ENCODE peak calls at places on chromosomes 7 and 10, in seven cellular contexts. C is fibroblast of lung, S is endothelial cell of umbilical vein, H is thyroid gland, T is GM10248, Z is neural crest cell, O is heart right ventricle. M is an unnamed sample.

GRCh38 chr7:94395141-94396041 is 696 bp downstream of the COL1A2 start:
- DNase-seq in C (peak), S (peak), H (peak), T (peak), Z (peak), O (peak), M (peak)

GRCh38 chr10:74755273-74755672 is 71.1 kb upstream of the KAT6B start:
- DNase-seq in C (no peak), S (no peak), H (no peak), T (no peak), Z (no peak), O (no peak), M (no peak)

GRCh38 chr7:156493942-156494341 is 146.6 kb upstream of the RNF32 start:
- DNase-seq in C (peak), S (no peak), H (no peak), T (no peak), Z (no peak), O (no peak), M (no peak)

GRCh38 chr10:74103560-74104248 is 46.9 kb downstream of the AP3M1 start:
- DNase-seq in C (peak), S (peak), H (no peak), T (peak), Z (no peak), O (no peak), M (peak)

GRCh38 chr10:28940158-28940888 is 263.0 kb downstream of the BAMBI start:
- DNase-seq in C (no peak), S (no peak), H (no peak), T (no peak), Z (no peak), O (no peak), M (no peak)

GRCh38 chr7:150417239-150417638 is 33.2 kb upstream of the GIMAP8 start:
- DNase-seq in C (no peak), S (no peak), H (no peak), T (no peak), Z (no peak), O (no peak), M (no peak)

GRCh38 chr10:132559538-132559937 is 22.0 kb downstream of the INPP5A start:
- DNase-seq in C (no peak), S (no peak), H (no peak), T (no peak), Z (no peak), O (no peak), M (no peak)

GRCh38 chr10:89210794-89211425 is 3.8 kb upstream of the CH25H start:
- DNase-seq in C (no peak), S (no peak), H (no peak), T (no peak), Z (no peak), O (no peak), M (no peak)

GRCh38 chr10:72935358-72935757 is 19.2 kb downstream of the PLA2G12B start:
- DNase-seq in C (no peak), S (no peak), H (no peak), T (no peak), Z (no peak), O (no peak), M (no peak)

GRCh38 chr7:80659120-80660055 is 20.9 kb downstream of the CD36 start:
- DNase-seq in C (peak), S (peak), H (no peak), T (peak), Z (no peak), O (no peak), M (peak)

GRCh38 chr10:103685880-103686669 is 169.3 kb downstream of the SH3PXD2A start:
- DNase-seq in C (peak), S (peak), H (peak), T (peak), Z (peak), O (peak), M (peak)

GRCh38 chr10:35693800-35694199 is 51.7 kb upstream of the FZD8 start:
- DNase-seq in C (no peak), S (no peak), H (no peak), T (no peak), Z (no peak), O (no peak), M (no peak)

GRCh38 chr7:816751-817671 is 15.3 kb upstream of the SUN1 start:
- DNase-seq in C (peak), S (peak), H (peak), T (no peak), Z (no peak), O (no peak), M (peak)

GRCh38 chr10:1379601-1380000 is 323.4 kb downstream of the WDR37 start:
- DNase-seq in C (no peak), S (no peak), H (no peak), T (no peak), Z (no peak), O (no peak), M (no peak)
- TF ChIP-seq CTCF in C (no peak), S (no peak), H (no peak), T (no peak), Z (peak), O (no peak), M (no peak)

GRCh38 chr10:46254467-46254866 is 32.3 kb upstream of the ANTXRL start:
- DNase-seq in C (no peak), S (no peak), H (no peak), T (no peak), Z (no peak), O (no peak), M (no peak)

GRCh38 chr10:46257099-46257498 is 29.7 kb upstream of the ANTXRL start:
- DNase-seq in C (no peak), S (no peak), H (no peak), T (no peak), Z (no peak), O (no peak), M (no peak)

GRCh38 chr10:46254007-46254383 is 32.8 kb upstream of the ANTXRL start:
- DNase-seq in C (no peak), S (no peak), H (no peak), T (no peak), Z (no peak), O (no peak), M (no peak)

GRCh38 chr10:46253076-46254006 is 33.5 kb upstream of the ANTXRL start:
- DNase-seq in C (no peak), S (no peak), H (no peak), T (no peak), Z (no peak), O (no peak), M (no peak)

DNA sequence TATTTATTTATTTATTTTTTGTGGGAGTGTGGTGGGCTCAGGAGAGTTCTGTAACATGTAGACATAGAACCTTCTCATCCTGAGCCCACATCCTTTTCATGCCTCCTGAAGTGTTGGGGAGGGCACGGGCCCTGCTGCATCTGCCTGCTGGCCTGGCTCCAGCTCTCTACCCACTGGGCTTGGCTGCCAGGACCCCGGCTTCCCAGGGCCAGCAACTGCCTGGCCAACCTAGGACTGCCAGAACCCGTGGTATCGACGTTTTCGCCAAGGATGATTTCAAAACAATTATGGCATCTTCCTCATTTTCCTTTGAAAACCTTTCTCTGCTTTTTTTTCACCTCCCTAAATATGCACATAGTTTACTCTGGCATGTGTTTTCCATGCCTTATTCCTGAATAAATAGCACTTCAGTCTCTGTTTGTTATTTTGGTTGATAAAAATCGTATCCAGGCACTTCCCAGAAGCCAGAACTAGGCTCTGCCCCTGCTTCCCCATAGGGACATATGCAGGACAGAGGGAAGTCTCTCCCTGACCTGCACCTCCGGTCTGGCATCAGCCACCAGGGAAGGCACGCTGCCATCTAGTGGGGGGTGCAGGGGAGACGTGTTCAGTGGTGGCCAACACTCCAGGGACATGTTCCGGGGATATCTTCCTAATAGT is 31.0 kb upstream of the ANTXRL start:
- DNase-seq in C (peak), S (peak), H (peak), T (peak), Z (peak), O (peak), M (peak)
- TF ChIP-seq CTCF in C (peak), S (peak), H (no peak), T (peak), Z (peak), O (peak), M (peak)

DNA sequence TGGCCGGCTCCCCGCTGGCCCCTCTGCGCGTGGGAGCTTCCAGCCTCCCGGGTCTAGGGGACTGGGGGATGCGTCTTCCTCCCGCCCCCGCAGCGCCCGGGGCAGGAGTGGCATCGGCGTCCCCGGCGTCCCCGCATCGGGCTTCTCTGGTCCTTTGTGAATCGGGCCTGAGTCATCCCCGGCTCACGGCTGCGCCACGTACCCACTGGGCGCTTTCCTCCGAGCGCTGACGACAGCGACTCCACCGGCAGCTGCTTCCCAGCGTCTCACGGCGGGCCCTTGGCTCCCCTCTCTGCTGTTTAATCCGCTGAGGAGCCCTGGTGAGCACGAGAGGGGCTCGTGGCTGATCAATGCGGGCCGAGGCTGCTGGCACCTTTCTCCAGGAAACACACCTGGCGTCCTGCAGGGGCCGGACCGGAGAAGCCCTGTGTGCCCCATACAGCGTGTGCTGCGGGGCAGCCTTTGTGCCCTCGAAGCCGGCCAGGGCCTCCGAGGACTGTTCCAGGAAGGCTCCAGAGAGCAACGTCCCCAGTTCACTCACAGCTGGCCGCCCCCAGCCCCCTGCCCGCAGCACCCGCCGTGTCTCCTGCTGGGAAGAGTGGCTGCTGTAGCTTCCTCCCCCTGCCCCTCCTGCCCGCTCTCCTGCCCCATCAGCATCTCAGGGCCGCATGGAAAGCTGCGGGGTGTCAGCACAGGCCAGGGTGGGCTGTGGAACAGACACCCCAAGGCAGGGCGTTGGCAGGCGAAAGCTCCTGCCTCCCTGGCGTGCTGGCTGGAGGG is 95.5 kb upstream of the DIP2C start:
- DNase-seq in C (peak), S (peak), H (peak), T (peak), Z (peak), O (peak), M (peak)
- TF ChIP-seq CTCF in C (peak), S (peak), H (no peak), T (no peak), Z (peak), O (no peak), M (no peak)

GRCh38 chr7:158993591-158993990 is 137.2 kb downstream of the DYNC2I1 start:
- DNase-seq in C (no peak), S (no peak), H (no peak), T (no peak), Z (no peak), O (no peak), M (no peak)

GRCh38 chr7:158989006-158989405 is 132.6 kb downstream of the DYNC2I1 start:
- DNase-seq in C (no peak), S (no peak), H (no peak), T (no peak), Z (no peak), O (no peak), M (no peak)

GRCh38 chr7:158994687-158995086 is 138.3 kb downstream of the DYNC2I1 start:
- DNase-seq in C (no peak), S (no peak), H (no peak), T (no peak), Z (no peak), O (no peak), M (no peak)

GRCh38 chr7:158992759-158993158 is 136.4 kb downstream of the DYNC2I1 start:
- DNase-seq in C (no peak), S (no peak), H (no peak), T (no peak), Z (no peak), O (no peak), M (no peak)

GRCh38 chr7:158991824-158992621 is 135.7 kb downstream of the DYNC2I1 start:
- DNase-seq in C (no peak), S (no peak), H (no peak), T (no peak), Z (no peak), O (no peak), M (no peak)
- TF ChIP-seq CTCF in C (no peak), S (no peak), H (no peak), T (no peak), Z (no peak), O (no peak), M (no peak)

DNA sequence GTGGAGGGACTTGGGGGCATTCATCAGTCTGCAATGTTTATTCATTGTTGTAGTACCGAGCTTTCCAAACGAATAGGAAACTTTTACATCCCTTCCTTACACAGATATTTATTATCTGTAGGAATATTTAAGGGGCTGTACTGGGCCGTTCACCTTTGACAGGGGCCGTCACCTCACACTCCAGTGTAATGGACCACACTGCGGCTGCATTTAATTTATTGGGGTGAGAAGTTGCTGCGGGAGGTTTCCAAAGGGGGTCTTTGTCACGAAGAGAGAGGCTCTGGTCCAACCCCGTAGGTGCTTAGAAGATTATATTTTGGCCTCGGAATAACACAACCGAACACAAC is 291.1 kb upstream of the NFE2L3 start:
- DNase-seq in C (no peak), S (no peak), H (no peak), T (no peak), Z (no peak), O (no peak), M (no peak)
- TF ChIP-seq CTCF in C (no peak), S (no peak), H (no peak), T (no peak), Z (no peak), O (no peak), M (no peak)

GRCh38 chr7:132145466-132145865 is 430.8 kb downstream of the PLXNA4 start:
- DNase-seq in C (peak), S (peak), H (no peak), T (no peak), Z (no peak), O (peak), M (no peak)
- TF ChIP-seq CTCF in C (no peak), S (no peak), H (no peak), T (no peak), Z (no peak), O (no peak), M (no peak)

GRCh38 chr7:47796347-47796746 is 151.9 kb downstream of the PKD1L1 start:
- DNase-seq in C (peak), S (no peak), H (no peak), T (no peak), Z (no peak), O (no peak), M (no peak)
- TF ChIP-seq CTCF in C (no peak), S (no peak), H (no peak), T (no peak), Z (no peak), O (no peak), M (no peak)

GRCh38 chr10:10930979-10931743 is 86.5 kb upstream of the CELF2 start:
- DNase-seq in C (no peak), S (no peak), H (no peak), T (no peak), Z (no peak), O (no peak), M (no peak)
- TF ChIP-seq CTCF in C (no peak), S (no peak), H (no peak), T (no peak), Z (no peak), O (no peak), M (no peak)

GRCh38 chr10:21724020-21724589 is 190.1 kb downstream of the MLLT10 start:
- DNase-seq in C (peak), S (no peak), H (no peak), T (no peak), Z (no peak), O (no peak), M (no peak)

GRCh38 chr10:21732067-21732772 is 198.2 kb downstream of the MLLT10 start:
- DNase-seq in C (peak), S (peak), H (peak), T (peak), Z (peak), O (peak), M (peak)

GRCh38 chr10:21726601-21727295 is 192.7 kb downstream of the MLLT10 start:
- DNase-seq in C (peak), S (no peak), H (no peak), T (no peak), Z (no peak), O (no peak), M (no peak)

GRCh38 chr10:21724695-21725371 is 190.8 kb downstream of the MLLT10 start:
- DNase-seq in C (peak), S (peak), H (peak), T (peak), Z (no peak), O (peak), M (peak)

GRCh38 chr10:21727452-21728168 is 193.6 kb downstream of the MLLT10 start:
- DNase-seq in C (peak), S (peak), H (no peak), T (no peak), Z (no peak), O (no peak), M (no peak)
- TF ChIP-seq CTCF in C (no peak), S (no peak), H (no peak), T (no peak), Z (no peak), O (no peak), M (no peak)

GRCh38 chr10:36886303-36886891 is 239.0 kb upstream of the ANKRD30A start:
- DNase-seq in C (no peak), S (no peak), H (no peak), T (no peak), Z (no peak), O (no peak), M (no peak)

GRCh38 chr10:36885746-36886145 is 239.7 kb upstream of the ANKRD30A start:
- DNase-seq in C (no peak), S (no peak), H (no peak), T (no peak), Z (no peak), O (no peak), M (no peak)

GRCh38 chr10:36882781-36883180 is 242.6 kb upstream of the ANKRD30A start:
- DNase-seq in C (no peak), S (no peak), H (peak), T (no peak), Z (no peak), O (no peak), M (no peak)

DNA sequence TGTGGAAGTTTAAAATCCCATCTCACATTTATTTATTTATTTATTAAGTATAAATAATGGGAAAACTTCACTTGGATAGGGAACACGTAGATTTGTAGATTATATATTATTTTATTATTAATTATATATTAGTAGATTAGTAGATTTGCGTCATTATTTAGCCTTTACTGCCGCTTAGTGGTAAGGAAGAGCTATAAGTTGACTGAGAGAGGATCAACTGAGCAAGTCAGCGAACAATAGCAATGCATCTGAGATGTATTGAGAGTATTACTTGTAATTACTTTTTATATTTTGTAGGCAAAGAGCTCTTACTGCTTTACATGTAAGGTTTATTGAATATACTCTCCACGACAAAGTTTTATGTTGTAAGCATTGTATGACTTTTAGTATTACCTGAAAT is 244.5 kb upstream of the ANKRD30A start:
- DNase-seq in C (peak), S (peak), H (no peak), T (no peak), Z (no peak), O (no peak), M (no peak)
- TF ChIP-seq CTCF in C (peak), S (peak), H (peak), T (peak), Z (peak), O (peak), M (no peak)